ENCODE peak calls at places on chromosomes 1 and 21, in eight cellular contexts. I is mammary epithelial cell, Z is OCI-LY7, P is IMR-90, J is transverse colon, F is GM20000, Q is testis, B is nephron progenitor cell. E is an unnamed sample.

GRCh38 chr1:195345149-195345548 is 1263.1 kb downstream of the KCNT2 start:
- DNase-seq in I (no peak), Z (no peak), P (no peak), J (no peak), F (no peak), Q (no peak), B (peak), E (no peak)

GRCh38 chr1:9127395-9128160 is 1.3 kb downstream of the GPR157 start:
- DNase-seq in I (no peak), Z (no peak), P (no peak), J (no peak), F (no peak), Q (peak), B (no peak), E (peak)

GRCh38 chr21:17828223-17828622 is 9.1 kb upstream of the C21orf91 start:
- DNase-seq in I (peak), Z (no peak), P (peak), J (no peak), F (no peak), Q (no peak), B (no peak), E (no peak)

GRCh38 chr1:41898191-41898713 is 20.5 kb downstream of the HIVEP3 start:
- DNase-seq in I (no peak), Z (no peak), P (peak), J (peak), F (no peak), Q (no peak), B (no peak), E (no peak)

GRCh38 chr1:39214021-39214713 is 9.7 kb downstream of the MACF1 start:
- DNase-seq in I (peak), Z (no peak), P (no peak), J (no peak), F (no peak), Q (no peak), B (no peak), E (peak)

GRCh38 chr1:25338188-25338981 is at the start of gene TMEM50A:
- DNase-seq in I (peak), Z (peak), P (peak), J (peak), F (peak), Q (peak), B (peak), E (peak)

GRCh38 chr21:19603011-19603593 is 1199.5 kb upstream of the TMPRSS15 start:
- DNase-seq in I (no peak), Z (no peak), P (no peak), J (no peak), F (no peak), Q (no peak), B (no peak), E (no peak)

GRCh38 chr1:204882479-204882878 is 11.8 kb downstream of the NFASC start:
- DNase-seq in I (no peak), Z (no peak), P (no peak), J (no peak), F (no peak), Q (no peak), B (no peak), E (no peak)

GRCh38 chr1:110471131-110471530 is 20.2 kb downstream of the PROK1 start:
- DNase-seq in I (no peak), Z (no peak), P (no peak), J (no peak), F (no peak), Q (no peak), B (no peak), E (no peak)

GRCh38 chr1:114008352-114009041 is 29.2 kb downstream of the OLFML3 start:
- DNase-seq in I (no peak), Z (no peak), P (no peak), J (no peak), F (no peak), Q (no peak), B (no peak), E (no peak)

GRCh38 chr1:3917761-3918160 is 17.7 kb upstream of the C1orf174 start:
- DNase-seq in I (no peak), Z (no peak), P (no peak), J (no peak), F (no peak), Q (no peak), B (no peak), E (peak)

GRCh38 chr1:81699234-81699633 is 101.5 kb upstream of the ADGRL2 start:
- DNase-seq in I (peak), Z (no peak), P (peak), J (no peak), F (no peak), Q (no peak), B (no peak), E (peak)

GRCh38 chr1:40802078-40803075 is 18.8 kb downstream of the KCNQ4 start:
- DNase-seq in I (peak), Z (peak), P (peak), J (peak), F (peak), Q (peak), B (peak), E (peak)

GRCh38 chr1:8421721-8422120 is 103.8 kb downstream of the SLC45A1 start:
- DNase-seq in I (peak), Z (no peak), P (peak), J (peak), F (no peak), Q (no peak), B (no peak), E (no peak)

GRCh38 chr1:117628343-117628742 is 22.5 kb downstream of the TENT5C start:
- DNase-seq in I (no peak), Z (no peak), P (no peak), J (no peak), F (no peak), Q (no peak), B (no peak), E (peak)

DNA sequence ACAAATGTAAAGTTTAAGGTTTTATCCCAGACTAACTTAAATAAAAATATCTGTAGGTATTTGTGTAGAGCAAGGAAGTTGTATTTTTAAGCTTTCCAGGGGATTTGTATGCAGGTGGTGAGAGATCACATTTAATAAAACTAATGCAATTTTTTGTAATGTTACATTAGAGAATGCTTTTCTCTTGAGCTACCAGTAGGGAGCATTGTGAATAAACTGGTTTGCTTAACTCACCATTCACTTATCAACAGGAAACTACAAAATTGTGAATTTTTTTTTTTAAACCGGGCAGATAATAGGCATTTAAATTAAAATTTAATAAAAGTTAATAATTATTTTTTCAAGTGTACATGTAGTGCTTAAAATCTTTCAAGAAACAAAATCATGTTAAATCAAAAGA is 78.6 kb downstream of the IVNS1ABP start:
- DNase-seq in I (no peak), Z (peak), P (peak), J (no peak), F (no peak), Q (no peak), B (no peak), E (no peak)
- TF ChIP-seq CTCF in I (peak), Z (peak), P (peak), J (peak), F (peak), Q (peak), B (no peak), E (peak)

GRCh38 chr21:28742527-28742926 is 250.2 kb downstream of the LTN1 start:
- DNase-seq in I (peak), Z (no peak), P (peak), J (no peak), F (no peak), Q (no peak), B (no peak), E (no peak)
- TF ChIP-seq CTCF in I (peak), Z (peak), P (peak), J (no peak), F (no peak), Q (no peak), B (no peak), E (peak)

DNA sequence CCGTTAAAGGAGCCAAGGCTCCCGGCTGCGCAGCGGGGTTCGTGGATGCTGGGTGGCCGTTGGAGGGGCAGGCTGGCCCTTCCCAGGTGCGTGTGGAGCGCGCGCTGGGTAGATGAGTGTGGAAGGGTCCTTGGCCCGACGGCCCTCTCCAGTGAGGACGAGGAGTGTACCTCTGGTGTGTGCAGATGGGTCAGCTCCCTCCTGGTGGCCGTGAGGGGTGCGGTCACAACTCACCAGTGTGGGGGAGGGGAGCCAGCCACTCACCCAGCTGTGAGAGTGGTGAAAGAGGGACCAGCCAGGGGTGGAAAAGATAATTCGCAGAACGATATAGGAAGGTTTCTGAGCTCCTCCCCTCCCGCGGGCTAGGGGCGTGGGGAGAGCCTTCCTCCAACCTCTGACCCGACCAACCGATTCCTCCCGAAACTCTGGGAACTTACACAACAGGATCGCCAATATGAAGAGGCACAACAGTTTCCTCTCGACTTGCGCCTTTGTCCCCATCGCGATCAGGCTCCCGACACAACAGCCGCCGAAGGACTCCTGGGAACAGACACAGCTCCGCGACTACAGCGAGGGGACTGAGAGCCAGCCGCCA is at the start of gene F11R:
- DNase-seq in I (peak), Z (no peak), P (no peak), J (peak), F (peak), Q (peak), B (peak), E (peak)
- TF ChIP-seq CTCF in I (peak), Z (peak), P (peak), J (no peak), F (no peak), Q (no peak), B (no peak), E (no peak)

DNA sequence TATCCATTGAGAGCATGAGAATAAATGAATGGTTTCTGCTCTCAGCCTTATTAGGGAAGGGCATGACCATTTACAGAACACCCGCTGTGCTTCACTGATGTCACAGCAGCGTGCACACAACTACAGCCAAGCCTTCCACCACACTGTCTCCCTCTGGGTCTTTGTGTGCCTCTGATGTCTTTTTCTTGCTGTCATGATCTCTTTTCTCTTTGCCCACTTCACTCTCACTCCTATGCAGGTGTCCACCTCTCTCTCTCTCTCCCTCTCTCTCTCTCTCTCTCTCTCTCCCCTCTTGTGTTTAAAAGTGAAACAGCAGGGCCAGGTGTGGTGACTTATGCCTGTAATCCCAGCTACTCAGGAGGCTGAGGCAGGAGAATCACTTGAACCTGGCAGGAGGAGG is 232.5 kb upstream of the JUN start:
- DNase-seq in I (peak), Z (peak), P (no peak), J (no peak), F (no peak), Q (no peak), B (no peak), E (no peak)
- TF ChIP-seq CTCF in I (peak), Z (no peak), P (no peak), J (no peak), F (no peak), Q (no peak), B (no peak), E (no peak)